ENCODE peak calls at places on chromosomes 1 and 21, in five cellular contexts. S is HEK293T, B is GM12878, X is HepG2, I is H1. W is an unnamed sample.

GRCh38 chr1:118485757-118486156 is 300.7 kb upstream of the SPAG17 start:
- DNase-seq in S (no peak), B (no peak), X (no peak), I (no peak), W (no peak)

GRCh38 chr21:43731891-43732711 is 13.2 kb downstream of the PDXK start:
- DNase-seq in S (no peak), B (no peak), X (no peak), I (no peak), W (no peak)

GRCh38 chr1:169694304-169694703 is 17.1 kb downstream of the SELL start:
- DNase-seq in S (no peak), B (no peak), X (no peak), I (no peak), W (no peak)

GRCh38 chr1:117567435-117567834 is 38.4 kb upstream of the TENT5C start:
- DNase-seq in S (no peak), B (no peak), X (no peak), I (peak), W (no peak)

GRCh38 chr1:70353641-70354331 is 736 bp downstream of the ANKRD13C start:
- DNase-seq in S (peak), B (peak), X (peak), I (no peak), W (no peak)

GRCh38 chr1:187167555-187167954 is 338.8 kb downstream of the PLA2G4A start:
- DNase-seq in S (no peak), B (no peak), X (no peak), I (no peak), W (no peak)

GRCh38 chr21:15763359-15763758 is 33.6 kb downstream of the USP25 start:
- DNase-seq in S (no peak), B (no peak), X (no peak), I (no peak), W (no peak)

GRCh38 chr1:154729598-154729997 is 121.6 kb upstream of the ADAR start:
- DNase-seq in S (no peak), B (no peak), X (no peak), I (no peak), W (no peak)

GRCh38 chr1:152953761-152954160 is 6.8 kb downstream of the SPRR5 start:
- DNase-seq in S (no peak), B (no peak), X (no peak), I (peak), W (no peak)

GRCh38 chr21:22679207-22679606 is 1681.0 kb downstream of the NCAM2 start:
- DNase-seq in S (no peak), B (no peak), X (no peak), I (no peak), W (no peak)

GRCh38 chr1:182631954-182632353 is 27.8 kb upstream of the RGS16 start:
- DNase-seq in S (no peak), B (no peak), X (no peak), I (no peak), W (no peak)

GRCh38 chr1:196425513-196425912 is 182.7 kb downstream of the KCNT2 start:
- DNase-seq in S (no peak), B (no peak), X (no peak), I (no peak), W (no peak)

GRCh38 chr21:39175154-39175553 is 8.1 kb downstream of the PSMG1 start:
- DNase-seq in S (no peak), B (no peak), X (no peak), I (no peak), W (no peak)

GRCh38 chr1:162080472-162081015 is 11.1 kb downstream of the NOS1AP start:
- DNase-seq in S (no peak), B (no peak), X (no peak), I (no peak), W (no peak)

GRCh38 chr1:178371999-178372398 is 124.8 kb downstream of the CLEC20A start:
- DNase-seq in S (no peak), B (no peak), X (no peak), I (no peak), W (no peak)
- TF ChIP-seq SUZ12 in S (no peak), B (no peak), X (no peak), I (no peak), W (no peak)

GRCh38 chr1:223332997-223333396 is 31.0 kb downstream of the SUSD4 start:
- DNase-seq in S (no peak), B (no peak), X (no peak), I (no peak), W (no peak)
- TF ChIP-seq SUZ12 in S (no peak), B (no peak), X (no peak), I (no peak), W (no peak)

GRCh38 chr1:50920409-50920808 is 39.7 kb downstream of the FAF1 start:
- DNase-seq in S (no peak), B (no peak), X (no peak), I (no peak), W (no peak)

GRCh38 chr1:50923564-50923963 is 36.5 kb downstream of the FAF1 start:
- DNase-seq in S (no peak), B (no peak), X (no peak), I (no peak), W (no peak)

GRCh38 chr1:50917128-50917795 is 42.8 kb downstream of the FAF1 start:
- DNase-seq in S (no peak), B (peak), X (no peak), I (no peak), W (no peak)

GRCh38 chr1:50917796-50918137 is 42.3 kb downstream of the FAF1 start:
- DNase-seq in S (no peak), B (no peak), X (no peak), I (no peak), W (no peak)

GRCh38 chr1:50921029-50921428 is 39.0 kb downstream of the FAF1 start:
- DNase-seq in S (no peak), B (no peak), X (no peak), I (no peak), W (no peak)
- TF ChIP-seq SUZ12 in S (no peak), B (no peak), X (no peak), I (no peak), W (no peak)

DNA sequence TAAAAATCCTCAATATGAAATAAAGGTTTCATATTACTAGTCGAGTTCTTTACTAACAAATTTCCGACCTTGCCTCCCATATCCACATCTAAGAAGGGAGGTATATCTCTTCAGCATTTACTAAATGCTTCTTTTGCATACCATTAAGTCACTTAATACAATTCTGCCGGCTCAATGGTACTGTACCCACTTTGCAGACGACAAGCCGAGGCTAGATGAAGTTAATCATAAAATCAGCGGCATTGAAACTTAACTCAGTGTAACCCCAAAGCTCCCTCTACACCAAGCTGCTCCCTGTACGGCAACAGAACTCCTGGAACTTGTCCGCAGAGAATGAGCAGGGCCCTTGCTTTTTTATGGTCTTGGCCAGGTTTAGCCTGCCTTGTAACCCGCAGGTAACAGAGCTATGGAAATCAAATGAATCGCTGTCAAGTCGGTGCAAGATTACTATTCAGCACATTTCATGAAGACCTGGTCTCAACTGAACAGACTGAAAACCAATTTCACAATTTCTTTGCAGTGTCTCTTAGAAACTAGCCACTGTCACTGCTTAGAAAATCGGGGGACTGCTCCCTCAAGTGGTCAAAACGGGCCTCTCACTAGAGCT is 738 bp downstream of the INTS7 start:
- DNase-seq in S (no peak), B (no peak), X (no peak), I (no peak), W (no peak)
- TF ChIP-seq SUZ12 in S (no peak), B (no peak), X (no peak), I (no peak), W (no peak)

GRCh38 chr1:24987424-24987823 is 57.3 kb upstream of the RUNX3 start:
- DNase-seq in S (no peak), B (no peak), X (no peak), I (no peak), W (no peak)
- TF ChIP-seq SUZ12 in S (no peak), B (no peak), X (no peak), I (no peak), W (no peak)

DNA sequence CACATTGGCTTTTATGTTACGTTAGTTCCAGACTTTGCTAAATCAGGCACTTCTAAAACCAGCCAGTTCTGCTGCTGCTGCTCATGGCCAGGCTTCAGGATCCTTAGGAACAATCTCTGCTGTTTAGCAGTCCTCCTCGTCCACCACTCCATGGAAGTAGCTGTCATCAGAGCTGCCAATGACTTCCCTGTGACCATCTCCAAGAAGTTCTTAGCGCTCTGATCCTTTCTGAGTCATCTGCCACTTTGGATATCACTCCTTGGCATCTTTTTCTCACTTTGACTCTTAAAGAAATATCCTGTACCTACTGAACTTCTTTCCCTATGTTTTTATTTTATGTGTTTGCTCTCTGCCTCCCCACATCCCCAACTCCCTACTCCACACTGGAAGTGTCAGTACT is 14.7 kb upstream of the IRF2BP2 start:
- DNase-seq in S (no peak), B (no peak), X (no peak), I (no peak), W (no peak)
- TF ChIP-seq SUZ12 in S (no peak), B (no peak), X (no peak), I (no peak), W (no peak)

GRCh38 chr1:8742022-8742924 is 75.2 kb downstream of the RERE start:
- DNase-seq in S (no peak), B (no peak), X (peak), I (no peak), W (no peak)

GRCh38 chr1:8739377-8739776 is 78.1 kb downstream of the RERE start:
- DNase-seq in S (peak), B (no peak), X (peak), I (no peak), W (no peak)

GRCh38 chr1:8745749-8746390 is 71.6 kb downstream of the RERE start:
- DNase-seq in S (no peak), B (no peak), X (peak), I (no peak), W (no peak)

GRCh38 chr1:8736927-8737326 is 80.5 kb downstream of the RERE start:
- DNase-seq in S (no peak), B (no peak), X (peak), I (no peak), W (no peak)

DNA sequence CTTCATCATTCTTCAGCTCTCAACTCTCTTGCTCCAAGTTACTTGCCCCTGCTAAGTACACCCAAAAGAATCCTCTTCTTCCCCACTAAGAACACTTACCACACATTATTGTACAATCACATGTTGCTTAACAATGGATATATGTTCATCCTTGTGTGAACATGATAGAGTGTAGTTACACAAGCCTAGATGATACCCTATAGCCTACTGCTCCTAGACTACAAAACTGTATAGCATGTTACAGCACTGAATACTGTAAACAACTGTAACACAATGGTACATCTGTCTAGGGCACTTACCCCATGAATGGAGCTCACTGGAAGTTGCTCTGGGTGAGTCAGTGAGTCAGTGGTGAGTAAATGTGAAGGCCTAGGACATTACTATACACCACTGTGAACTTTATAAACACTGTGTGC is 77.4 kb downstream of the RERE start:
- DNase-seq in S (no peak), B (no peak), X (peak), I (no peak), W (no peak)
- TF ChIP-seq SUZ12 in S (no peak), B (no peak), X (no peak), I (no peak), W (no peak)

GRCh38 chr1:39361446-39361845 is 130.0 kb upstream of the BMP8A start:
- DNase-seq in S (no peak), B (no peak), X (no peak), I (no peak), W (no peak)

GRCh38 chr1:39358491-39358890 is 132.9 kb upstream of the BMP8A start:
- DNase-seq in S (no peak), B (no peak), X (no peak), I (no peak), W (no peak)

GRCh38 chr1:39363267-39363666 is 128.2 kb upstream of the BMP8A start:
- DNase-seq in S (no peak), B (no peak), X (no peak), I (no peak), W (no peak)

GRCh38 chr1:39360726-39361125 is 130.7 kb upstream of the BMP8A start:
- DNase-seq in S (no peak), B (no peak), X (no peak), I (no peak), W (no peak)

DNA sequence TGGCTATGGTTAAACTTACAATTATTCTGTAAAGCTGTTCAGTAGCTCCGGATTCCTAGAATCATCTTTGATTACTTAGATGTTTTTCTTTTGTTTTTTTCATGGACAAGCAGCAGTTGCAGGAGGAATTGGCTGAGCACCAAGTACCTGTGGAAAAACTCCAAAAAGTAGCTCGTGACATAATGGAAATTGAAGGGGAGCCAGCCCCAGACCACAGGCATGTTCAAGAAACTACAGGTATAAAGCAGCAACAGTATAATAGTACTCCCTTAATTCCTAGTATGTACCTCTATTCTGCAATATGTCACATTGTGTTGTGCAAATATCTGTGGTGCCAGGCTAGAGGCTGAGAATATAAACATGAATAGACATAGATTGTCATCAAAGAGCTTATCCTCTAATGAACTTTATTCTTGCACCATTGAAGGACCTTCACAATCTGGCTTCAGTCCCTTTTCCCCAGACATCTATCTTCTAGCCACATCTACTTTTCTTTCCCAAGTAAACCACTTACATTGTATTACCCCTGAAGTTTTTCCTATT is 132.3 kb upstream of the BMP8A start:
- DNase-seq in S (no peak), B (no peak), X (no peak), I (no peak), W (no peak)
- TF ChIP-seq SUZ12 in S (no peak), B (no peak), X (no peak), I (no peak), W (no peak)

GRCh38 chr1:239222999-239223398 is 163.4 kb upstream of the CHRM3 start:
- DNase-seq in S (no peak), B (no peak), X (no peak), I (no peak), W (no peak)

GRCh38 chr1:239219679-239220078 is 166.7 kb upstream of the CHRM3 start:
- DNase-seq in S (no peak), B (no peak), X (no peak), I (no peak), W (no peak)

GRCh38 chr1:239212841-239213240 is 173.5 kb upstream of the CHRM3 start:
- DNase-seq in S (no peak), B (no peak), X (no peak), I (no peak), W (no peak)

GRCh38 chr1:239221656-239222055 is 164.7 kb upstream of the CHRM3 start:
- DNase-seq in S (no peak), B (no peak), X (no peak), I (no peak), W (no peak)

DNA sequence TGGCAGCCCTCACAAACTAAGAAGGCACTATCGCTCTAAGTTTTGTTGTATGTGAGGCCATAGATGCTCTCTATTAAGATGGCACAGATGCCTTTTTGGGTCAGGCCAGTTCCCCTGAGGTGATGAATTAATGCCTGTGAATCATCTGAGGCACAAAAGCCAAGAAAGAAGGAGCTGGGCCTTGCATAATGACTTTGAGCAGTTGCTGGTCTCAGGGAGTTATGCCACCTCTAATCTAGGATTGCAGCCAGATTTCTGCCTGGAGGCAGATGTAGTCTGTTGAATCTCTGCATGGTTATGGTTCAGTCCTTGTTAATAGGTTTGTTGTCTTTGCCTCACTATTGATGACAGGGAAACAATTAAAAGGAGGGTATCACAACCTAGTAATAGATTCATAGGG is 168.1 kb upstream of the CHRM3 start:
- DNase-seq in S (no peak), B (no peak), X (no peak), I (no peak), W (no peak)
- TF ChIP-seq SUZ12 in S (no peak), B (no peak), X (no peak), I (no peak), W (no peak)

W was measured in NT2/D1.